ENCODE peak calls at places on chromosomes 6 and 20, in ten cellular contexts. R, V, F, S, G, M, E, Q, W and D are unnamed samples.

GRCh38 chr6:195861-196360 is 96.4 kb upstream of the DUSP22 start:
- DNase-seq in R (no peak), V (peak), F (no peak), S (no peak), G (no peak), M (peak), E (no peak), Q (no peak), W (no peak), D (peak)

GRCh38 chr6:124433369-124434064 is 528.7 kb upstream of the RNF217 start:
- DNase-seq in R (no peak), V (no peak), F (no peak), S (no peak), G (no peak), M (no peak), E (no peak), Q (no peak), W (peak), D (no peak)

GRCh38 chr6:120005292-120005976 is 655.9 kb upstream of the MAN1A1 start:
- DNase-seq in R (no peak), V (no peak), F (no peak), S (peak), G (no peak), M (peak), E (no peak), Q (peak), W (peak), D (no peak)

GRCh38 chr20:2167122-2167521 is 65.5 kb downstream of the STK35 start:
- DNase-seq in R (no peak), V (no peak), F (no peak), S (no peak), G (no peak), M (no peak), E (no peak), Q (no peak), W (no peak), D (no peak)

GRCh38 chr20:6299451-6299850 is 176.6 kb upstream of the FERMT1 start:
- DNase-seq in R (no peak), V (no peak), F (no peak), S (no peak), G (no peak), M (no peak), E (no peak), Q (no peak), W (no peak), D (no peak)

GRCh38 chr20:63025534-63026331 is 19.0 kb upstream of the BHLHE23 start:
- DNase-seq in R (peak), V (no peak), F (peak), S (no peak), G (no peak), M (peak), E (no peak), Q (no peak), W (no peak), D (no peak)

GRCh38 chr6:119166024-119166782 is 87.7 kb upstream of the FAM184A start:
- DNase-seq in R (no peak), V (no peak), F (no peak), S (no peak), G (no peak), M (no peak), E (no peak), Q (no peak), W (no peak), D (no peak)

GRCh38 chr6:56357616-56358373 is 110.4 kb upstream of the COL21A1 start:
- DNase-seq in R (no peak), V (no peak), F (no peak), S (no peak), G (no peak), M (no peak), E (no peak), Q (no peak), W (no peak), D (no peak)

GRCh38 chr20:17468073-17468840 is 62.9 kb downstream of the BFSP1 start:
- DNase-seq in R (no peak), V (no peak), F (no peak), S (no peak), G (no peak), M (no peak), E (no peak), Q (no peak), W (no peak), D (no peak)

GRCh38 chr6:18491303-18492090 is 104.3 kb downstream of the RNF144B start:
- DNase-seq in R (no peak), V (no peak), F (no peak), S (peak), G (no peak), M (no peak), E (no peak), Q (no peak), W (no peak), D (no peak)

GRCh38 chr6:28980797-28981390 is 24.2 kb downstream of the ZNF311 start:
- DNase-seq in R (peak), V (no peak), F (peak), S (peak), G (peak), M (peak), E (peak), Q (peak), W (peak), D (peak)

GRCh38 chr20:32110173-32110704 is 725 bp downstream of the TM9SF4 start:
- DNase-seq in R (no peak), V (no peak), F (no peak), S (no peak), G (peak), M (no peak), E (no peak), Q (no peak), W (no peak), D (no peak)

GRCh38 chr6:158040051-158040803 is 58.6 kb downstream of the SYNJ2 start:
- DNase-seq in R (peak), V (no peak), F (peak), S (peak), G (no peak), M (peak), E (no peak), Q (peak), W (no peak), D (peak)

GRCh38 chr20:62900692-62901584 is 25.4 kb downstream of the DIDO1 start:
- DNase-seq in R (peak), V (no peak), F (no peak), S (peak), G (peak), M (no peak), E (no peak), Q (peak), W (peak), D (no peak)

GRCh38 chr6:88166901-88167624 is 916 bp upstream of the CNR1 start:
- DNase-seq in R (no peak), V (no peak), F (no peak), S (no peak), G (no peak), M (no peak), E (no peak), Q (peak), W (no peak), D (no peak)

GRCh38 chr6:150336299-150336698 is 32.5 kb upstream of the IYD start:
- DNase-seq in R (peak), V (no peak), F (no peak), S (peak), G (no peak), M (peak), E (no peak), Q (no peak), W (peak), D (no peak)

GRCh38 chr20:38034961-38035360 is 1.4 kb downstream of the RPRD1B start:
- DNase-seq in R (no peak), V (no peak), F (no peak), S (no peak), G (no peak), M (no peak), E (no peak), Q (no peak), W (no peak), D (no peak)

GRCh38 chr6:30884521-30885480 is 482 bp downstream of the DDR1 start:
- DNase-seq in R (peak), V (no peak), F (no peak), S (peak), G (peak), M (peak), E (no peak), Q (no peak), W (peak), D (peak)

GRCh38 chr20:4946585-4947378 is 54.5 kb downstream of the SLC23A2 start:
- DNase-seq in R (no peak), V (no peak), F (no peak), S (no peak), G (no peak), M (no peak), E (no peak), Q (no peak), W (no peak), D (no peak)

GRCh38 chr20:57500235-57500634 is 24.7 kb downstream of the CTCFL start:
- DNase-seq in R (no peak), V (no peak), F (no peak), S (no peak), G (no peak), M (no peak), E (no peak), Q (no peak), W (no peak), D (no peak)

GRCh38 chr6:143323729-143324465 is 126.6 kb downstream of the ADAT2 start:
- DNase-seq in R (no peak), V (no peak), F (peak), S (no peak), G (no peak), M (no peak), E (no peak), Q (no peak), W (no peak), D (no peak)

GRCh38 chr20:44601801-44602204 is 19.4 kb downstream of the PKIG start:
- DNase-seq in R (no peak), V (no peak), F (peak), S (no peak), G (peak), M (peak), E (no peak), Q (no peak), W (no peak), D (no peak)

GRCh38 chr20:20489054-20489453 is 121.2 kb downstream of the INSM1 start:
- DNase-seq in R (no peak), V (no peak), F (no peak), S (no peak), G (no peak), M (no peak), E (no peak), Q (no peak), W (no peak), D (no peak)

GRCh38 chr6:113644861-113645575 is 212.1 kb upstream of the MARCKS start:
- DNase-seq in R (peak), V (no peak), F (peak), S (no peak), G (no peak), M (peak), E (no peak), Q (no peak), W (no peak), D (no peak)

GRCh38 chr20:48828734-48829460 is 1.1 kb upstream of the PREX1 start:
- DNase-seq in R (no peak), V (no peak), F (no peak), S (no peak), G (no peak), M (no peak), E (no peak), Q (no peak), W (no peak), D (no peak)

GRCh38 chr20:4161447-4162251 is 146.3 kb upstream of the RNF24 start:
- DNase-seq in R (peak), V (no peak), F (no peak), S (peak), G (peak), M (no peak), E (no peak), Q (no peak), W (peak), D (no peak)

GRCh38 chr6:43972915-43973304 is 154.3 kb downstream of the MRPL14 start:
- DNase-seq in R (peak), V (no peak), F (peak), S (no peak), G (peak), M (peak), E (no peak), Q (no peak), W (peak), D (no peak)